ENCODE peak calls at places on chromosomes 2 and 18, in six cellular contexts. N is left lung, Y is AG04450, T is esophagus squamous epithelium, B is adrenal gland, O is right cardiac atrium. I is an unnamed sample. For H3K9me3, the result is how much of the 10 kb centered on the place peaks cover.

GRCh38 chr2:20509766-20510490 is 63.1 kb downstream of the RHOB start:
- DNase-seq in N (peak), Y (no peak), T (no peak), B (peak), O (no peak), I (peak)

GRCh38 chr18:13532406-13533075 is 193.8 kb downstream of the FAM210A start:
- DNase-seq in N (no peak), Y (no peak), T (no peak), B (peak), O (no peak), I (no peak)

GRCh38 chr2:68284896-68285295 is 32.6 kb upstream of the PPP3R1 start:
- DNase-seq in N (no peak), Y (no peak), T (no peak), B (no peak), O (peak), I (no peak)

GRCh38 chr18:51196116-51196810 is 1.2 kb downstream of the MEX3C start:
- DNase-seq in N (peak), Y (no peak), T (peak), B (peak), O (peak), I (peak)

GRCh38 chr2:69833752-69834151 is 4.3 kb downstream of the GMCL1 start:
- DNase-seq in N (no peak), Y (no peak), T (no peak), B (no peak), O (no peak), I (no peak)

GRCh38 chr2:19119326-19120001 is 239.0 kb downstream of the OSR1 start:
- DNase-seq in N (no peak), Y (no peak), T (no peak), B (no peak), O (no peak), I (no peak)

GRCh38 chr2:156657809-156658208 is 221.6 kb downstream of the GPD2 start:
- DNase-seq in N (no peak), Y (no peak), T (no peak), B (no peak), O (no peak), I (no peak)

GRCh38 chr2:241559489-241560180 is 1.1 kb downstream of the BOK start:
- DNase-seq in N (peak), Y (no peak), T (no peak), B (no peak), O (peak), I (peak)

GRCh38 chr2:230589497-230590015 is 123.1 kb upstream of the CAB39 start:
- DNase-seq in N (no peak), Y (no peak), T (no peak), B (no peak), O (no peak), I (no peak)

GRCh38 chr2:98944786-98945185 is 8.8 kb upstream of the CRACDL start:
- DNase-seq in N (no peak), Y (no peak), T (no peak), B (no peak), O (no peak), I (no peak)

GRCh38 chr2:135175177-135175576 is 123.1 kb downstream of the RAB3GAP1 start:
- DNase-seq in N (no peak), Y (no peak), T (no peak), B (no peak), O (no peak), I (no peak)

GRCh38 chr2:72134997-72135800 is 12.5 kb downstream of the CYP26B1 start:
- DNase-seq in N (peak), Y (no peak), T (no peak), B (no peak), O (no peak), I (peak)

GRCh38 chr2:185144159-185144919 is 546.0 kb downstream of the ZNF804A start:
- DNase-seq in N (peak), Y (no peak), T (no peak), B (no peak), O (peak), I (peak)

GRCh38 chr2:128781888-128782385 is 463.3 kb upstream of the HS6ST1 start:
- DNase-seq in N (peak), Y (no peak), T (no peak), B (no peak), O (no peak), I (peak)

GRCh38 chr2:190412971-190413370 is 4.8 kb downstream of the MFSD6 start:
- DNase-seq in N (no peak), Y (no peak), T (no peak), B (no peak), O (no peak), I (no peak)

GRCh38 chr2:21043744-21044532 is at the start of gene APOB:
- DNase-seq in N (peak), Y (no peak), T (no peak), B (no peak), O (peak), I (peak)

GRCh38 chr2:218569661-218570500 is 1.2 kb downstream of the CNOT9 start:
- DNase-seq in N (no peak), Y (no peak), T (no peak), B (peak), O (no peak), I (no peak)

GRCh38 chr18:36711813-36712444 is 116.9 kb downstream of the TPGS2 start:
- DNase-seq in N (no peak), Y (peak), T (no peak), B (peak), O (no peak), I (no peak)

GRCh38 chr2:216318470-216318869 is 53.8 kb downstream of the MARCHF4 start:
- DNase-seq in N (no peak), Y (no peak), T (no peak), B (no peak), O (no peak), I (no peak)

GRCh38 chr2:60569680-60570111 is 16.2 kb upstream of the BCL11A start:
- DNase-seq in N (no peak), Y (no peak), T (no peak), B (no peak), O (no peak), I (no peak)

GRCh38 chr2:105675841-105676240 is 68.9 kb upstream of the NCK2 start:
- DNase-seq in N (no peak), Y (no peak), T (no peak), B (no peak), O (no peak), I (no peak)

GRCh38 chr18:32366586-32367538 is 103.8 kb downstream of the GAREM1 start:
- DNase-seq in N (no peak), Y (no peak), T (no peak), B (no peak), O (no peak), I (no peak)

GRCh38 chr18:10025756-10026290 is 112.0 kb downstream of the VAPA start:
- DNase-seq in N (no peak), Y (no peak), T (no peak), B (peak), O (peak), I (no peak)

GRCh38 chr18:54250846-54251251 is 18.5 kb upstream of the POLI start:
- DNase-seq in N (no peak), Y (no peak), T (no peak), B (no peak), O (no peak), I (no peak)

GRCh38 chr2:125855204-125855603 is 800.8 kb upstream of the GYPC start:
- DNase-seq in N (no peak), Y (no peak), T (no peak), B (no peak), O (no peak), I (no peak)
- H3K9me3 ChIP-seq in N (under half), Y (under half), T (under half), B (under half), O (under half), I (under half)

DNA sequence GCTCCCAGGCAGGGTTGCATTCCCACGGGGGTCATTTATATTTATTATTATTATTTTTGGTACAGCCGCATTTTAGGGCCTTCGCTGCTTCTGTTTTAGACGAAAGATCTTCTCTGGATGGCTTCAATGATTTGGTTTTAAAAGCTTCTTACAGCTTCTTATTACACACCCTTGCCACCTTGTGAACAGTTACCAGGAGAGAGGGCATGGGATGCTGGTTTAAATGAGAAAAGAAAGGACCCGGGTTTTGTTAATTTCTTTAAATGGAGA is 1.7 kb downstream of the SH3RF3 start:
- DNase-seq in N (no peak), Y (no peak), T (no peak), B (no peak), O (no peak), I (no peak)
- H3K27ac ChIP-seq in N (peak), Y (peak), T (no peak), B (peak), O (no peak), I (peak)

GRCh38 chr2:14355102-14355501 is 277.4 kb upstream of the LRATD1 start:
- DNase-seq in N (no peak), Y (no peak), T (no peak), B (no peak), O (no peak), I (no peak)
- H3K9me3 ChIP-seq in N (under half), Y (under half), T (under half), B (under half), O (under half), I (under half)

GRCh38 chr18:35118641-35119040 is 77.4 kb downstream of the MAPRE2 start:
- DNase-seq in N (no peak), Y (no peak), T (no peak), B (no peak), O (no peak), I (no peak)
- H3K27ac ChIP-seq in N (no peak), Y (no peak), T (no peak), B (peak), O (peak), I (peak)

GRCh38 chr2:2158176-2158826 is 172.8 kb downstream of the MYT1L start:
- DNase-seq in N (no peak), Y (no peak), T (no peak), B (peak), O (no peak), I (no peak)

GRCh38 chr2:2157400-2157799 is 173.7 kb downstream of the MYT1L start:
- DNase-seq in N (no peak), Y (no peak), T (no peak), B (peak), O (no peak), I (no peak)

GRCh38 chr2:2159336-2159735 is 171.7 kb downstream of the MYT1L start:
- DNase-seq in N (peak), Y (no peak), T (no peak), B (peak), O (no peak), I (no peak)

GRCh38 chr2:2156881-2157280 is 174.2 kb downstream of the MYT1L start:
- DNase-seq in N (no peak), Y (no peak), T (no peak), B (peak), O (no peak), I (no peak)

GRCh38 chr2:2158915-2159314 is 172.2 kb downstream of the MYT1L start:
- DNase-seq in N (no peak), Y (no peak), T (no peak), B (no peak), O (no peak), I (no peak)
- H3K9me3 ChIP-seq in N (under half), Y (half or more), T (under half), B (under half), O (under half), I (under half)

GRCh38 chr2:63406641-63407040 is 181.6 kb downstream of the WDPCP start:
- DNase-seq in N (no peak), Y (no peak), T (no peak), B (no peak), O (no peak), I (no peak)

GRCh38 chr2:63403820-63404219 is 184.5 kb downstream of the WDPCP start:
- DNase-seq in N (no peak), Y (no peak), T (no peak), B (no peak), O (no peak), I (no peak)

GRCh38 chr2:63408530-63408929 is 179.7 kb downstream of the WDPCP start:
- DNase-seq in N (no peak), Y (no peak), T (no peak), B (no peak), O (no peak), I (no peak)
- H3K27ac ChIP-seq in N (no peak), Y (no peak), T (no peak), B (no peak), O (no peak), I (no peak)

GRCh38 chr2:125885340-125885739 is 770.6 kb upstream of the GYPC start:
- DNase-seq in N (no peak), Y (no peak), T (no peak), B (no peak), O (no peak), I (no peak)
- H3K9me3 ChIP-seq in N (under half), Y (under half), T (under half), B (under half), O (under half), I (under half)

DNA sequence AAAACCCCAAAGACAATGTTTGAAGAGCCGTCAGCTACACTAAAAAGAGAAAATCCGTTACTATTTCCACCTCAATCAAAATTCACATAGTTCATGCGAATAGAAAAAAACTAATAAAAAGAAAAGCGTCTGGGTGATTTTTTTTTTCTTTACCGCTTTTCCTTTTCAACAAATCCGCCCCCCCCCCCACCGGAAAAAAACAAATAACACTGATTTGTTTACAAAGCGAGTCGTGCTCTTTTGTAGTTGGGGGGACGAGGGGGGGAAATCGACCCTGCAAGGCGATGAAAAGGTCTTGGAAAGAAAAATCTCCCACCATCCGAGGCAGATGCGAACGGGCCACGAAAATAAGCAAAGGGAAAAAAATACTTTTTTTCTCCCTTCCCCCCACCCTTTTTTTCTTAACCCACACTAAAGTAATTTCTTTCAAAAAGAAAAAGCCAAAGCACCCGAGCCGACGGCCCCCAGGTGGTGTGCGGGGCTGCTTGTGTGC is 640 bp downstream of the ZNF521 start:
- DNase-seq in N (no peak), Y (no peak), T (no peak), B (no peak), O (no peak), I (no peak)
- H3K27ac ChIP-seq in N (peak), Y (peak), T (peak), B (peak), O (peak), I (peak)

GRCh38 chr2:144459937-144460336 is 60.0 kb downstream of the ZEB2 start:
- DNase-seq in N (no peak), Y (no peak), T (no peak), B (no peak), O (no peak), I (no peak)
- H3K9me3 ChIP-seq in N (under half), Y (under half), T (under half), B (under half), O (under half), I (under half)